ENCODE peak calls at places on chromosomes 6 and 20, in six cellular contexts. P, B, G, S, X and K are unnamed samples.

GRCh38 chr20:40251284-40251932 is 437.6 kb downstream of the MAFB start:
- DNase-seq in P (no peak), B (no peak), G (no peak), S (no peak), X (peak; percentile 27), K (peak; percentile 48)

GRCh38 chr20:51121272-51121671 is 98.4 kb upstream of the KCNG1 start:
- DNase-seq in P (no peak), B (no peak), G (peak; percentile 26), S (no peak), X (no peak), K (no peak)

GRCh38 chr6:116468293-116468692 is 7.1 kb downstream of the CALHM6 start:
- DNase-seq in P (no peak), B (no peak), G (no peak), S (no peak), X (no peak), K (no peak)

GRCh38 chr20:1437222-1437904 is 29.3 kb downstream of the NSFL1C start:
- DNase-seq in P (peak; percentile 83), B (peak; percentile 87), G (peak; percentile 81), S (peak; percentile 80), X (peak; percentile 86), K (peak; percentile 57)

GRCh38 chr6:53524455-53524815 is 20.5 kb downstream of the GCLC start:
- DNase-seq in P (peak; percentile 72), B (no peak), G (peak; percentile 51), S (no peak), X (peak; percentile 73), K (no peak)

GRCh38 chr6:13769655-13770053 is 44.7 kb downstream of the MCUR1 start:
- DNase-seq in P (no peak), B (no peak), G (no peak), S (no peak), X (no peak), K (no peak)

GRCh38 chr6:33710296-33711121 is 991 bp downstream of the UQCC2 start:
- DNase-seq in P (no peak), B (no peak), G (no peak), S (no peak), X (no peak), K (no peak)

GRCh38 chr6:111356551-111356950 is 126.5 kb downstream of the REV3L start:
- DNase-seq in P (no peak), B (no peak), G (no peak), S (no peak), X (no peak), K (no peak)

GRCh38 chr20:50389437-50389807 is 120.8 kb upstream of the PTPN1 start:
- DNase-seq in P (no peak), B (no peak), G (no peak), S (no peak), X (no peak), K (no peak)